ENCODE peak calls at places on chromosomes 4 and X, in five cellular contexts. A is kidney; P is osteocyte; R is MCF 10A; N is CD8-positive, alpha-beta T cell. G is an unnamed sample.

GRCh38 chr4:147096667-147097604 is 151.3 kb upstream of the TTC29 start:
- DNase-seq in P (no peak), N (no peak), A (no peak), R (peak; percentile 84), G (no peak)

GRCh38 chrX:102063445-102064074 is 61.9 kb upstream of the TCEAL2 start:
- DNase-seq in R (peak; percentile 9), P (no peak), N (no peak), A (no peak), G (no peak)

GRCh38 chr4:181846934-181847333 is 396.3 kb upstream of the TENM3 start:
- DNase-seq in N (no peak), R (no peak), P (no peak), A (no peak), G (no peak)

GRCh38 chr4:186266699-186267467 is 894 bp downstream of the F11 start:
- DNase-seq in P (no peak), R (no peak), N (no peak), A (no peak), G (no peak)

GRCh38 chr4:82797591-82798081 is 960 bp downstream of the SCD5 start:
- DNase-seq in N (no peak), A (peak; percentile 82), P (no peak), R (peak; percentile 23), G (peak; percentile 30)

GRCh38 chr4:63728480-63729177 is 680.6 kb downstream of the TECRL start:
- DNase-seq in P (no peak), A (peak; percentile 26), R (no peak), N (no peak), G (no peak)

GRCh38 chr4:155433636-155434360 is 57.0 kb upstream of the MAP9 start:
- DNase-seq in R (peak; percentile 76), A (no peak), N (no peak), P (no peak), G (no peak)

GRCh38 chrX:20442597-20442996 is 175.9 kb upstream of the RPS6KA3 start:
- DNase-seq in R (peak; percentile 82), N (peak; percentile 88), P (no peak), A (peak; percentile 83), G (peak; percentile 75)

GRCh38 chr4:88177981-88178632 is 19.7 kb upstream of the ABCG2 start:
- DNase-seq in A (no peak), R (peak; percentile 83), P (no peak), N (no peak), G (no peak)

GRCh38 chrX:69033936-69034335 is 131.3 kb downstream of the PJA1 start:
- DNase-seq in N (no peak), A (no peak), P (peak; percentile 72), R (no peak), G (no peak)

GRCh38 chr4:118921736-118922135 is 33.1 kb downstream of the SYNPO2 start:
- DNase-seq in R (no peak), P (no peak), A (no peak), N (no peak), G (no peak)

GRCh38 chr4:113825272-113825671 is 63.7 kb upstream of the CAMK2D start:
- DNase-seq in P (no peak), R (no peak), N (no peak), A (no peak), G (no peak)

GRCh38 chr4:104491826-104492771 is 2.6 kb downstream of the CXXC4 start:
- DNase-seq in A (peak; percentile 9), R (peak; percentile 33), P (no peak), N (no peak), G (no peak)

GRCh38 chr4:99157478-99157935 is 13.4 kb upstream of the ADH4 start:
- DNase-seq in N (no peak), R (no peak), A (no peak), P (no peak), G (no peak)

GRCh38 chr4:48300004-48300403 is 30.4 kb upstream of the TEC start:
- DNase-seq in R (no peak), A (no peak), N (no peak), P (no peak), G (no peak)

GRCh38 chrX:54785901-54786300 is 12.2 kb downstream of the ITIH6 start:
- DNase-seq in R (peak; percentile 35), N (no peak), P (no peak), A (no peak), G (no peak)

GRCh38 chr4:149595500-149595899 is 220.1 kb downstream of the IQCM start:
- DNase-seq in R (no peak), P (no peak), A (no peak), N (no peak), G (no peak)

GRCh38 chr4:184408711-184409081 is 65.7 kb downstream of the IRF2 start:
- DNase-seq in N (no peak), P (no peak), R (no peak), A (no peak), G (no peak)

GRCh38 chr4:11805837-11806236 is 377.1 kb upstream of the HS3ST1 start:
- DNase-seq in R (peak; percentile 61), A (no peak), N (no peak), P (no peak), G (no peak)
- TF ChIP-seq CTCF in R (peak; percentile 64), A (peak; percentile 3), N (no peak), P (peak; percentile 34), G (no peak)

DNA sequence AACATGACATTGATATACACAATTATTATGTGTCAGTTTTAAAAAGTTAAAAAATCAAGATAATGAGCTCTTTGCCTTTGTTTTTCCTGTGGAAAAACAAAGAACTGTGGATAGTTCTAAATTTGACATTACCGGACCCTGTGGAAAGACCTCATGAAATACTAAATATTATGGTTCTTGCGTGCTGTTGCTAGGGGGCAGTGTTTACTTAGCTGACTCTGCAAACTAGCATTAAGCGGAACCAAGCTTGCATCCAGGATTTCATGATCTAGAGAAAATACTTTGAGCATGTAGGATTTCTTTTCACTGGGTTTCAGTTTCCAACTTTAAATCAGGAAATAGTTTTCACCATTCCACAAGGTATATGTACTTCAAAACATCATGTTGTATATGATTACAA is 33.6 kb downstream of the CLCN4 start:
- DNase-seq in A (no peak), R (peak; percentile 62), N (no peak), P (no peak), G (no peak)
- TF ChIP-seq CTCF in A (peak; percentile 72), R (peak; percentile 63), N (no peak), P (peak; percentile 68), G (no peak)

GRCh38 chr4:67020079-67020807 is 525.1 kb downstream of the CENPC start:
- DNase-seq in P (no peak), A (no peak), R (no peak), N (no peak), G (no peak)

GRCh38 chr4:67019670-67020069 is 525.6 kb downstream of the CENPC start:
- DNase-seq in P (no peak), N (no peak), R (no peak), A (no peak), G (no peak)

GRCh38 chr4:67014592-67014991 is 530.7 kb downstream of the CENPC start:
- DNase-seq in R (no peak), N (no peak), A (no peak), P (no peak), G (no peak)
- TF ChIP-seq CTCF in R (no peak), N (no peak), A (no peak), P (no peak), G (no peak)

GRCh38 chrX:111442791-111443190 is 30.8 kb upstream of the DCX start:
- DNase-seq in R (no peak), N (no peak), A (no peak), P (no peak), G (no peak)

GRCh38 chrX:111444881-111445280 is 32.9 kb upstream of the DCX start:
- DNase-seq in P (no peak), R (no peak), N (no peak), A (no peak), G (no peak)

GRCh38 chrX:111445485-111445884 is 33.5 kb upstream of the DCX start:
- DNase-seq in A (no peak), R (peak; percentile 69), N (no peak), P (no peak), G (no peak)

DNA sequence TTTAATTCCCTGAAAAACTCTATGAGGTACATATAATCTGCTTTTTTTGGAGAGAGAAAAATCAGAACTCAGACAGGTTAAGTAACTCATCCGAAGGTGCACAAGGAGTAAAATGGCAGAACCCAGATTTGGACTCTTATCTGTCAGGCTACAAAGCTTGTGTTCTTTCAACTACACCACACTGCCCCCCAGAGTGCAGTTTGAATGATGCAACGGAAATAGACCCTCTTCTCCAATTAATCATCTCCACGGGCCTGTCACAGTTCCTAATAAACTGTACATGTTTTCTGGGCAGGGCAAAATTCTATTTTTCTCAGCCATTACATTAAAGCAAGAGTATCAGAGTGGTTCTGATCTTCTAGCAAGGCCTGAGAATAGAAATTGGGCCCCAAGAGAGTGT is 35.3 kb upstream of the DCX start:
- DNase-seq in P (no peak), R (peak; percentile 39), A (no peak), N (no peak), G (no peak)
- TF ChIP-seq CTCF in P (peak; percentile 24), R (no peak), A (peak; percentile 1), N (no peak), G (no peak)

GRCh38 chr4:151409470-151410313 is 716 bp downstream of the FHIP1A start:
- DNase-seq in R (peak; percentile 75), N (no peak), P (no peak), A (peak; percentile 81), G (no peak)

GRCh38 chr4:151407018-151407417 is 2.0 kb upstream of the FHIP1A start:
- DNase-seq in A (no peak), R (no peak), N (no peak), P (no peak), G (no peak)

GRCh38 chr4:151408380-151408629 is 671 bp upstream of the FHIP1A start:
- DNase-seq in A (no peak), P (no peak), R (no peak), N (no peak), G (no peak)

GRCh38 chr4:151407466-151408379 is 1.3 kb upstream of the FHIP1A start:
- DNase-seq in N (peak; percentile 16), A (peak; percentile 76), P (no peak), R (no peak), G (no peak)

DNA sequence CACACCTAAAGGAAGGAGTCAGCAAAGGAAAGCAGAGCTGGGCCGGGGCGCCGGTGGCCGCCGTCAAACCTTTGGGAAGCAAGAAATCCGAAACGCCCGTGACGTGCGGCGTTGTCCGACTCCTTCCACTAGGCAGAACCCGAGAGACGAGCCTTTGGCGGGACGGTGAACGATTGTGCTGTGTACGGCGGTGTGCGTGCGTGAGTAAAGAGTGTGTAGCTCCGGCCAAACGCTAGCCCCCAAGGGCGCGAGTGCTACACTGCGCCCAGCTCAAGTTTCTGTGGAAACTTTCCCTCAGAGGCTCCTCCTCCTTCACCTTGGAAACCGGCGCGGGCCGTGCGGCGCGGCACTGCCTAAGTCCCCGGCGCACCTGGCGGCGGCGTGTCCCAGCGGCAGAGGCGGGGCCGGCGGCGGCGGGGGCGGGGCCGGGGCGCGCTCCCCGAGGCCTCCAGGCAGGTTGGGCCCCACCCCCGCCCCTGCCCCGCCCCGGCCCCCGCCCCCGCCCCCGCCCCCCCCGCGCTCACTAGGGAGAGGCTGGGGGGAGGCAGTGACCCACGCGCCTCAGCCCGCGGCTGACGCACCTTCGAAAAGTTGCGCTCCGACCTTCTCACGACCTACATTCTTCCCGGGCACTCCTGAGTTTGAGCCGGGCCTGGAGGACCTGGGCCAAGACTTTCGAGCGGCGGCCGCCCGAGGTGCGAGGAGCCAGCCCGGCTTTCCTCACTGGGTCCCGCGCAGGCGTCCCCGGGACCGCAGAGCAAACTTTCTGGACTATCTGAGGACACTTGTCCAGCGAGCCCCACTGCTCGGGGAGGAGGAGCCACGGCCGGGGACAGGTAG is at the start of gene FHIP1A:
- DNase-seq in A (peak; percentile 96), R (peak; percentile 95), P (peak; percentile 89), N (peak; percentile 80), G (no peak)
- TF ChIP-seq CTCF in A (no peak), R (no peak), P (peak; percentile 12), N (no peak), G (no peak)